ENCODE peak calls at places on chromosomes 4 and X, in five cellular contexts. Y, O, U, V and X are unnamed samples.

GRCh38 chrX:51336584-51336983 is 4.0 kb downstream of the NUDT10 start:
- DNase-seq in Y (peak; percentile 13), O (peak; percentile 63), U (peak; percentile 13), V (no peak), X (peak; percentile 25)

GRCh38 chrX:111270339-111270738 is at the start of gene CAPN6:
- DNase-seq in Y (no peak), O (no peak), U (no peak), V (peak; percentile 43), X (peak; percentile 29)

GRCh38 chr4:4673070-4673469 is 131.2 kb upstream of the STX18 start:
- DNase-seq in Y (peak; percentile 95), O (peak; percentile 44), U (no peak), V (peak; percentile 98), X (peak; percentile 98)

GRCh38 chr4:88144048-88144447 is 14.4 kb downstream of the ABCG2 start:
- DNase-seq in Y (no peak), O (no peak), U (no peak), V (no peak), X (no peak)

GRCh38 chr4:154464654-154465053 is 26.9 kb downstream of the DCHS2 start:
- DNase-seq in Y (no peak), O (no peak), U (no peak), V (no peak), X (no peak)

GRCh38 chr4:4872148-4872903 is 12.9 kb downstream of the MSX1 start:
- DNase-seq in Y (no peak), O (no peak), U (no peak), V (peak; percentile 78), X (no peak)

GRCh38 chr4:185512516-185512915 is 22.8 kb downstream of the PDLIM3 start:
- DNase-seq in Y (no peak), O (no peak), U (no peak), V (no peak), X (no peak)

GRCh38 chrX:140762061-140762460 is 52.5 kb downstream of the LINC00632 start:
- DNase-seq in Y (no peak), O (peak; percentile 50), U (peak; percentile 5), V (peak; percentile 49), X (peak; percentile 56)

GRCh38 chrX:8879750-8880149 is 78.6 kb upstream of the FAM9A start:
- DNase-seq in Y (no peak), O (peak; percentile 33), U (peak; percentile 1), V (peak; percentile 79), X (peak; percentile 22)

GRCh38 chr4:77154074-77154473 is 2.9 kb upstream of the CCNG2 start:
- DNase-seq in Y (no peak), O (no peak), U (no peak), V (no peak), X (no peak)

GRCh38 chr4:2292679-2293108 is 30.8 kb upstream of the MXD4 start:
- DNase-seq in Y (no peak), O (peak; percentile 88), U (no peak), V (no peak), X (no peak)

GRCh38 chr4:184384056-184384809 is 90.1 kb downstream of the IRF2 start:
- DNase-seq in Y (no peak), O (no peak), U (peak; percentile 86), V (no peak), X (no peak)

GRCh38 chr4:159191989-159192388 is 89.1 kb downstream of the RAPGEF2 start:
- DNase-seq in Y (peak; percentile 51), O (no peak), U (peak; percentile 65), V (no peak), X (peak; percentile 6)

GRCh38 chr4:184117662-184118199 is 99.9 kb downstream of the ENPP6 start:
- DNase-seq in Y (no peak), O (no peak), U (no peak), V (no peak), X (no peak)

GRCh38 chrX:46579250-46579649 is 5.7 kb downstream of the CHST7 start:
- DNase-seq in Y (no peak), O (no peak), U (peak; percentile 34), V (no peak), X (no peak)

GRCh38 chrX:46587158-46587557 is 13.6 kb downstream of the CHST7 start:
- DNase-seq in Y (no peak), O (no peak), U (no peak), V (no peak), X (no peak)

GRCh38 chrX:46580613-46581012 is 7.0 kb downstream of the CHST7 start:
- DNase-seq in Y (no peak), O (no peak), U (no peak), V (no peak), X (no peak)

GRCh38 chrX:46582325-46582724 is 8.8 kb downstream of the CHST7 start:
- DNase-seq in Y (peak; percentile 28), O (no peak), U (no peak), V (no peak), X (no peak)

DNA sequence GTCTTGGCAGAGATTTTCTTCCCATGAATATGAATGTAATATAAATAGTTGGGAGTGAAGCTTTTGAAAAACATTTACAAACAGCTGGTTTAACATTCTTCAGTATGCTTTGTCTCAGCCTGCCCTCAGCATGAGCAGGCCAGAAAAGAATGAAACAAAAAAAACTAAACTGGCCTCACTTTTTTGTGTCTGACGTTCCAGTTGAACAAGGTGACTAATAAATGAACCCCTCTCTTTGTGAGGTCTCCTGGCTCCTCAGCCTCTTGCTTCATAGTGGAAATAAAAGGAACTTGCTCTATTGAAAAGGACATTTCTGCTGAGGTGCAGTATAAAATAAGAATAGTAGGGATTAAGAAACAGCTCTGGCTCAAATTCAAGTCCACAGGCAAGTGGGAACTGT is 9.4 kb downstream of the CHST7 start:
- DNase-seq in Y (no peak), O (no peak), U (no peak), V (no peak), X (no peak)
- TF ChIP-seq JUND in Y (no peak), O (no peak), U (no peak), V (no peak), X (no peak)

DNA sequence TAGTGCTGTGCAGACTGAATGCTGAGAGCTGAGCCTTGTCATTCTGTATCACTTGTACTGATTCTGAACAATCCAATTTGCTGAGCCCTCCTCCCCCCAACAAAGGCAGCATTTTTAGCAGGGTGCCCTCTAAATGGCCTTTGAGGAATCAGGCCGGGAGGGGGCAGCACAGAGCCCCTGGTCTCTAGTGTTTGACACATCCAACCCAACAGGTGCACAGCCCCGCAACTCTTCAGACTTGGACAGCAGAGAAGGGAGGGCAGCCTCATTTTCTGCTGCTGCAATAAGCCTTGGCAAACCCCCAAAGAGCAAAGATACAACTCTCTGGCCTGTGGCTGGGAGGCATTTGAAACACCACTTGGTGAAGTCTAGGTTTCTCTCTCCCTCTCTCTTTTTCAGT is 3.4 kb downstream of the ATP1B4 start:
- DNase-seq in Y (no peak), O (peak; percentile 24), U (peak; percentile 6), V (peak; percentile 81), X (no peak)
- TF ChIP-seq JUND in Y (no peak), O (no peak), U (no peak), V (no peak), X (no peak)

DNA sequence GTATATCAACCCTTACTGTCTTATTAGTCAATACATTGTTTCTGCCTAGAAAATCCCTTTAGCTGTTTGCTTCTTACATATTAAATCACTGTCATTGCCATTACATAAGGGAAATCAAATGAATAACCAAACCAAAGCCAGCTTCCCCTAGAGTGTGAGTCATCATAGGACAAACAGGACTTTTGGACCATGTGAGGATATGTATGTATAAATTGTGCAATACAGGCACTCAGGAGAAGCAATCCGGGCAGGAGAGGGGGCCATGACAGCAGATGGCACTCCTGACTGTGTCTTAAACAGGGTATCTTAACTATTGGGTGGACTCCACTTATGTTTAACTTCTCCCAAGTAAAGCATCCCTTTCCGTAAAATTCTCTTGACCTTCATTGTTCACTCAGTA is 508.4 kb upstream of the ARX start:
- DNase-seq in Y (no peak), O (no peak), U (peak; percentile 82), V (no peak), X (peak; percentile 20)
- TF ChIP-seq JUND in Y (no peak), O (no peak), U (peak; percentile 98), V (no peak), X (no peak)

DNA sequence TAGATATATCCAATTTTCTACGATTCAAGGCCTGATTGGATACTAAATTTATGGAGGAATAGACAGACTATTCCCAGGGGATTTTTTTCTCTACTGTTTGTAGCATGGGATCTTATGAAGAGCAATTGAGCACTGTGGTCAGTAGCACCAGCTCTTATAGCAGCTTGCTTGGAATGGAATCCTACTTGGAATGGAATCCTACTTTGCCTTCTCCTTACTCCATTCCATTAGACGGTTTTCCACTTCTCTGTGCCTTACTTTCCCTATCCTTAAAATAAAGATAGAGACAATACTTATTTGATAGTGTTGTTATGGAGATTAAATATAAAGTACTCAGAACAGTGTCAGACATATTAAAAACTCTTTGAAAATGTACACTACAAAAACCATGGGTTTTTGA is 133.5 kb downstream of the BTC start:
- DNase-seq in Y (no peak), O (no peak), U (no peak), V (no peak), X (no peak)
- TF ChIP-seq JUND in Y (no peak), O (no peak), U (no peak), V (no peak), X (no peak)

DNA sequence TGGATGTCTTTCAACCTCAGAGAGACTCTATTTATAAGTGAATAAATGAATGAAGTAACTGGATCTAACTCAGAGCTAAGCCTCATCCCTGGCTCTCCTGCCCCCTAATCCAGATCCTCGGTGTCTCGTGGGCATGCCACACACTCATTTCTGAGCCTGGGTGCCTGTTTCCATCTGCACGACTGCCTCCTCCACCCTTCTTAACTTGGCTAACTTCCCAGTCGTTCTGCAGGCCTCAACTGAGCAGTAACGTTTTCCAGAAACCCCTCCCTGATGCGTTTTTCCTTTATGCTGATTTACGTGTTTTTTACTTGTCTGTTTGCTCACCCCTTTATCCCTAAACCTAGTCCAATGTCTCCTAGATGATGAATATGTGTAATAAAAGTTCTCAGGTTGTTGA is 186.9 kb upstream of the HS3ST1 start:
- DNase-seq in Y (no peak), O (no peak), U (no peak), V (no peak), X (no peak)
- TF ChIP-seq JUND in Y (no peak), O (no peak), U (no peak), V (no peak), X (no peak)

GRCh38 chr4:174278467-174278866 is 5.0 kb downstream of the FBXO8 start:
- DNase-seq in Y (no peak), O (no peak), U (no peak), V (no peak), X (no peak)

GRCh38 chr4:174274436-174274835 is 9.0 kb downstream of the FBXO8 start:
- DNase-seq in Y (no peak), O (no peak), U (no peak), V (no peak), X (no peak)

GRCh38 chr4:174277433-174277832 is 6.0 kb downstream of the FBXO8 start:
- DNase-seq in Y (no peak), O (no peak), U (no peak), V (no peak), X (no peak)

GRCh38 chr4:174273960-174274359 is 9.5 kb downstream of the FBXO8 start:
- DNase-seq in Y (no peak), O (no peak), U (no peak), V (no peak), X (no peak)

DNA sequence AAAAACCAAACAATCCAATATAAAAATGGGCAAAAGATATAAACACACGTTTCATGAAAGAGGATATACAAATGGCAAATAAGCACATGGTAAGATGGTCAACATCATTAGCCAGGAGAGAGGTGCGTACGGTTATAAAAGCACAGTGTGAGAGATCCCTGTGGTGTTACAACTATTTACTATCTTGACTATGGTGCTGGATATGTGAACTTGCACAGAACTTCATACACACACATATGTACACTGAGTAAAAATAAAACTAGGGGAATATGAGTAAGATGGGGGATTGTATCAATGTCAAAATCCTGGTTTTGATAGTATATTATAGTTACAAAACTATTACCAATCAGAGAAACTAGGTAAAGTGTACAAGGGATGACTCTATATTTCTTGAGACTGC is 8.4 kb downstream of the FBXO8 start:
- DNase-seq in Y (no peak), O (no peak), U (no peak), V (no peak), X (no peak)
- TF ChIP-seq JUND in Y (no peak), O (no peak), U (no peak), V (no peak), X (no peak)

GRCh38 chr4:53804719-53805118 is 213.4 kb upstream of the LNX1 start:
- DNase-seq in Y (peak; percentile 24), O (no peak), U (peak; percentile 27), V (peak; percentile 66), X (peak; percentile 5)
- TF ChIP-seq JUND in Y (no peak), O (no peak), U (no peak), V (no peak), X (no peak)